ENCODE peak calls at places on chromosomes 7 and 10, in six cellular contexts. One of them, this sample, is unnamed.

GRCh38 chr10:51103818-51104217 is 29.5 kb downstream of the PRKG1 start:
- DNase-seq in progenitor cell of endocrine pancreas: no peak
- DNase-seq in T1000: no peak
- DNase-seq in HS-5: no peak
- DNase-seq in amygdala: no peak
- DNase-seq in NCI-H2081: no peak
- DNase-seq in this sample: no peak

GRCh38 chr7:155007947-155008346 is 5.0 kb upstream of the PAXIP1 start:
- DNase-seq in T1000: no peak
- DNase-seq in amygdala: peak
- DNase-seq in HS-5: no peak
- DNase-seq in NCI-H2081: no peak
- DNase-seq in progenitor cell of endocrine pancreas: no peak
- DNase-seq in this sample: no peak

GRCh38 chr10:90378524-90379076 is 479.2 kb downstream of the HTR7 start:
- DNase-seq in progenitor cell of endocrine pancreas: no peak
- DNase-seq in T1000: no peak
- DNase-seq in NCI-H2081: no peak
- DNase-seq in amygdala: no peak
- DNase-seq in HS-5: peak
- DNase-seq in this sample: no peak

GRCh38 chr7:44973610-44974401 is 5.0 kb downstream of the MYO1G start:
- DNase-seq in amygdala: no peak
- DNase-seq in T1000: no peak
- DNase-seq in HS-5: no peak
- DNase-seq in progenitor cell of endocrine pancreas: peak
- DNase-seq in NCI-H2081: no peak
- DNase-seq in this sample: no peak

GRCh38 chr10:282294-283139 is 147.3 kb downstream of the ZMYND11 start:
- DNase-seq in NCI-H2081: no peak
- DNase-seq in T1000: no peak
- DNase-seq in HS-5: no peak
- DNase-seq in progenitor cell of endocrine pancreas: no peak
- DNase-seq in amygdala: no peak
- DNase-seq in this sample: no peak

GRCh38 chr7:14385074-14385473 is 395.6 kb upstream of the ETV1 start:
- DNase-seq in NCI-H2081: no peak
- DNase-seq in HS-5: no peak
- DNase-seq in amygdala: no peak
- DNase-seq in T1000: no peak
- DNase-seq in progenitor cell of endocrine pancreas: no peak
- DNase-seq in this sample: no peak

GRCh38 chr7:101315336-101315735 is 6.3 kb downstream of the IFT22 start:
- DNase-seq in NCI-H2081: peak
- DNase-seq in T1000: no peak
- DNase-seq in HS-5: no peak
- DNase-seq in progenitor cell of endocrine pancreas: no peak
- DNase-seq in amygdala: peak
- DNase-seq in this sample: no peak

GRCh38 chr10:78471326-78471722 is 437.7 kb downstream of the RPS24 start:
- DNase-seq in amygdala: no peak
- DNase-seq in HS-5: no peak
- DNase-seq in progenitor cell of endocrine pancreas: no peak
- DNase-seq in T1000: no peak
- DNase-seq in NCI-H2081: no peak
- DNase-seq in this sample: no peak

GRCh38 chr10:112859793-112860192 is 90.3 kb upstream of the TCF7L2 start:
- DNase-seq in HS-5: no peak
- DNase-seq in NCI-H2081: no peak
- DNase-seq in T1000: no peak
- DNase-seq in amygdala: no peak
- DNase-seq in progenitor cell of endocrine pancreas: no peak
- DNase-seq in this sample: no peak

This sample was measured in kidney epithelial cell.